ENCODE peak calls at places on chromosomes 12 and 14, in seven cellular contexts. P is A673; C is neuronal stem cell; N is fibroblast of lung; L is IMR-90; T is left lung; O is CD8-positive, alpha-beta memory T cell. X is an unnamed sample.
A peak's percentile ranks its signal among the peaks of the same experiment; 100 is the strongest.

GRCh38 chr14:52661314-52661713 is 34.0 kb downstream of the ERO1A start:
- DNase-seq in P (no peak), C (no peak), L (no peak), O (no peak), T (no peak), N (no peak), X (no peak)

GRCh38 chr12:59744564-59744963 is 148.7 kb downstream of the SLC16A7 start:
- DNase-seq in P (no peak), N (no peak), T (no peak), O (no peak), C (no peak), L (no peak), X (no peak)

GRCh38 chr12:111274820-111275219 is 94.1 kb downstream of the PHETA1 start:
- DNase-seq in C (no peak), L (no peak), O (no peak), N (no peak), T (no peak), P (peak; percentile 45), X (no peak)

GRCh38 chr14:34461334-34462131 is 507 bp downstream of the SPTSSA start:
- DNase-seq in N (peak; percentile 74), O (peak; percentile 13), T (no peak), C (peak; percentile 58), L (peak; percentile 52), P (peak; percentile 49), X (peak; percentile 81)

GRCh38 chr14:50020799-50021198 is 95.6 kb downstream of the VCPKMT start:
- DNase-seq in C (no peak), T (no peak), N (no peak), O (no peak), L (no peak), P (no peak), X (no peak)

GRCh38 chr12:21444193-21445146 is 7.0 kb downstream of the PYROXD1 start:
- DNase-seq in O (no peak), N (no peak), L (no peak), T (no peak), C (no peak), P (no peak), X (no peak)

GRCh38 chr12:131810672-131811071 is 17.5 kb upstream of the MMP17 start:
- DNase-seq in L (no peak), O (no peak), T (peak; percentile 64), N (no peak), C (no peak), P (no peak), X (no peak)

GRCh38 chr12:122517877-122518276 is 8.9 kb downstream of the RSRC2 start:
- DNase-seq in O (no peak), L (peak; percentile 98), T (no peak), N (peak; percentile 96), C (no peak), P (peak; percentile 54), X (peak; percentile 79)

GRCh38 chr14:34676516-34677211 is 37.7 kb downstream of the CFL2 start:
- DNase-seq in N (no peak), L (no peak), T (no peak), C (no peak), P (no peak), O (no peak), X (no peak)

GRCh38 chr14:70282666-70283065 is 76.8 kb downstream of the COX16 start:
- DNase-seq in O (no peak), T (no peak), C (no peak), L (no peak), P (no peak), N (no peak), X (no peak)

GRCh38 chr14:92759679-92760523 is 11.5 kb upstream of the LGMN start:
- DNase-seq in O (no peak), T (no peak), C (no peak), P (no peak), N (no peak), L (no peak), X (no peak)
- H3K27ac ChIP-seq in O (no peak overlapping the region), T (no peak overlapping the region), C (no peak overlapping the region), P (no peak overlapping the region), N (no peak overlapping the region), L (no peak overlapping the region), X (no peak overlapping the region)

GRCh38 chr12:54627304-54627703 is 7.4 kb downstream of the LACRT start:
- DNase-seq in O (no peak), C (no peak), P (no peak), T (no peak), N (no peak), L (no peak), X (no peak)
- H3K27me3 ChIP-seq in O (peaks cover 6% of the 10 kb centered on the region), C (no peaks in the 10 kb centered on the region), P (no peaks in the 10 kb centered on the region), T (peaks cover 6% of the 10 kb centered on the region), N (no peaks in the 10 kb centered on the region), L (no peaks in the 10 kb centered on the region), X (peaks cover 2% of the 10 kb centered on the region)

DNA sequence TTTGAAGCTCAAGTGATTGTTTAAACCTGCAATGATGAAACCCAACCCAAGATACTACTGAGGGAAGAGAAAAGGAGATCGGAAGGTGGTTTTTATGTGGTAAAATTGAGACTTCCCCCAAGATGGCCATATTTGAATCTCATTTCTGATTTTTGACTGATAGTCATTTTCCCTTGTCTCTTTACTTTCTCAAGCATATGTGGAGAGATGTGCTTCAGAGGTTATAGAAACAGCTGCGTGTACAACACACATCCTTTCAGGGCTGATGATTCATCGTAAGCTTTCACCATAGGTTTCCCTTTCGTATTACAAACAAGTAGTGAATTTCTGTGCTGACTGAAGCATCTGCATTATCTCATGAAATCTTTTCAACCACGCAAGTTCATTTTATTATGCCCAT is 276.2 kb downstream of the EMP1 start:
- DNase-seq in L (peak; percentile 3), C (no peak), O (no peak), P (no peak), N (no peak), T (no peak), X (peak; percentile 18)
- H3K27ac ChIP-seq in L (no peak overlapping the region), C (no peak overlapping the region), O (no peak overlapping the region), P (no peak overlapping the region), N (no peak overlapping the region), T (no peak overlapping the region), X (no peak overlapping the region)

GRCh38 chr14:36510874-36511273 is 9.2 kb downstream of the NKX2-1 start:
- DNase-seq in L (no peak), C (no peak), O (no peak), N (no peak), P (no peak), T (no peak), X (no peak)
- H3K27me3 ChIP-seq in L (peaks cover 87% of the 10 kb centered on the region), C (peaks cover 99% of the 10 kb centered on the region), O (peaks cover 16% of the 10 kb centered on the region), N (peaks cover 79% of the 10 kb centered on the region), P (peaks cover 100% of the 10 kb centered on the region), T (peaks cover 91% of the 10 kb centered on the region), X (no peaks in the 10 kb centered on the region)

GRCh38 chr12:15705606-15706005 is 83.6 kb downstream of the EPS8 start:
- DNase-seq in P (no peak), T (no peak), C (no peak), N (no peak), L (no peak), O (no peak), X (no peak)
- H3K27ac ChIP-seq in P (no peak overlapping the region), T (no peak overlapping the region), C (no peak overlapping the region), N (no peak overlapping the region), L (no peak overlapping the region), O (no peak overlapping the region), X (no peak overlapping the region)